ENCODE peak calls at places on chromosomes 16 and 17, in nine cellular contexts. N is GM13977; Z is stimulated activated CD4-positive, alpha-beta T cell treated with anti-CD3 and anti-CD28 coated beads, Interleukin-4, amount 100 ng/mL, for 24 hours; J is foreskin melanocyte; F is nephron progenitor cell; X is gastrocnemius medialis; O is neural crest cell; W is NCI-H146; G is AG09319. I is an unnamed sample.

GRCh38 chr17:32627233-32628008 is 140.6 kb downstream of the CDK5R1 start:
- DNase-seq in N (no peak), Z (no peak), J (no peak), F (peak; percentile 22), X (no peak), O (peak; percentile 26), W (peak; percentile 98), G (no peak), I (peak; percentile 87)

GRCh38 chr16:12964466-12964865 is 63.1 kb downstream of the SHISA9 start:
- DNase-seq in N (no peak), Z (no peak), J (no peak), F (no peak), X (no peak), O (no peak), W (no peak), G (no peak), I (peak; percentile 32)

GRCh38 chr17:20172378-20172775 is 163.2 kb downstream of the SPECC1 start:
- DNase-seq in N (no peak), Z (no peak), J (no peak), F (no peak), X (no peak), O (no peak), W (no peak), G (no peak), I (no peak)

GRCh38 chr17:7956208-7956965 is 24.4 kb downstream of the CNTROB start:
- DNase-seq in N (no peak), Z (no peak), J (no peak), F (no peak), X (no peak), O (no peak), W (no peak), G (no peak), I (peak; percentile 15)

GRCh38 chr17:34412534-34412933 is 49.5 kb upstream of the CCL1 start:
- DNase-seq in N (no peak), Z (no peak), J (no peak), F (no peak), X (no peak), O (no peak), W (no peak), G (no peak), I (no peak)

GRCh38 chr16:48497932-48498760 is 111.8 kb downstream of the N4BP1 start:
- DNase-seq in N (no peak), Z (no peak), J (no peak), F (no peak), X (no peak), O (no peak), W (peak; percentile 51), G (no peak), I (no peak)

GRCh38 chr17:80992077-80992947 is 671 bp downstream of the CHMP6 start:
- DNase-seq in N (peak; percentile 72), Z (no peak), J (no peak), F (peak; percentile 58), X (no peak), O (no peak), W (no peak), G (no peak), I (peak; percentile 56)

GRCh38 chr16:1062895-1063294 is 9.7 kb upstream of the SSTR5 start:
- DNase-seq in N (no peak), Z (no peak), J (no peak), F (no peak), X (no peak), O (no peak), W (no peak), G (no peak), I (no peak)

GRCh38 chr16:75506107-75506506 is 10.9 kb upstream of the CHST6 start:
- DNase-seq in N (no peak), Z (no peak), J (no peak), F (no peak), X (no peak), O (no peak), W (no peak), G (no peak), I (no peak)

GRCh38 chr17:74512624-74513084 is 18.6 kb downstream of the CD300LB start:
- DNase-seq in N (peak; percentile 9), Z (peak; percentile 48), J (no peak), F (no peak), X (no peak), O (no peak), W (no peak), G (no peak), I (peak; percentile 26)

GRCh38 chr17:34776454-34776853 is 184.8 kb downstream of the CCT6B start:
- DNase-seq in N (no peak), Z (no peak), J (no peak), F (no peak), X (no peak), O (no peak), W (no peak), G (no peak), I (no peak)

GRCh38 chr17:76973040-76973439 is 104.8 kb downstream of the MGAT5B start:
- DNase-seq in N (no peak), Z (no peak), J (no peak), F (no peak), X (no peak), O (no peak), W (no peak), G (no peak), I (no peak)

GRCh38 chr17:1588781-1589585 is 26.4 kb upstream of the PITPNA start:
- DNase-seq in N (no peak), Z (no peak), J (no peak), F (no peak), X (no peak), O (no peak), W (no peak), G (no peak), I (peak; percentile 59)

GRCh38 chr16:50709061-50709695 is 15.8 kb downstream of the NOD2 start:
- DNase-seq in N (no peak), Z (no peak), J (no peak), F (no peak), X (no peak), O (no peak), W (no peak), G (no peak), I (no peak)

GRCh38 chr16:2690852-2691251 is 8.5 kb downstream of the KCTD5 start:
- DNase-seq in N (no peak), Z (no peak), J (no peak), F (no peak), X (no peak), O (no peak), W (no peak), G (no peak), I (no peak)

GRCh38 chr17:83145358-83145738 is 65.9 kb downstream of the METRNL start:
- DNase-seq in N (no peak), Z (no peak), J (no peak), F (no peak), X (no peak), O (no peak), W (no peak), G (no peak), I (no peak)

GRCh38 chr16:2752850-2753522 is 548 bp downstream of the SRRM2 start:
- DNase-seq in N (peak; percentile 91), Z (peak; percentile 64), J (peak; percentile 62), F (peak; percentile 88), X (peak; percentile 81), O (peak; percentile 76), W (peak; percentile 87), G (peak; percentile 56), I (peak; percentile 93)

GRCh38 chr17:8753976-8754440 is 4.3 kb downstream of the SPDYE4 start:
- DNase-seq in N (peak; percentile 67), Z (no peak), J (no peak), F (no peak), X (no peak), O (no peak), W (peak; percentile 46), G (no peak), I (peak; percentile 23)

GRCh38 chr16:57390635-57391307 is 13.8 kb upstream of the CCL17 start:
- DNase-seq in N (no peak), Z (no peak), J (peak; percentile 76), F (no peak), X (no peak), O (no peak), W (no peak), G (no peak), I (no peak)

GRCh38 chr16:88505405-88506082 is 52.5 kb downstream of the ZFPM1 start:
- DNase-seq in N (peak; percentile 70), Z (peak; percentile 61), J (no peak), F (peak; percentile 46), X (no peak), O (no peak), W (peak; percentile 93), G (no peak), I (peak; percentile 67)

GRCh38 chr16:50395763-50396710 is 27.2 kb upstream of the BRD7 start:
- DNase-seq in N (no peak), Z (no peak), J (no peak), F (no peak), X (no peak), O (no peak), W (no peak), G (no peak), I (no peak)

GRCh38 chr17:30433514-30433913 is 43.7 kb upstream of the GOSR1 start:
- DNase-seq in N (no peak), Z (no peak), J (peak; percentile 68), F (no peak), X (peak; percentile 23), O (no peak), W (no peak), G (peak; percentile 38), I (peak; percentile 79)